ENCODE peak calls at places on chromosomes 12 and 14, in ten cellular contexts. One of them, this sample, is unnamed.

GRCh38 chr12:2691001-2691339 is 103.8 kb upstream of the FKBP4 start:
- DNase-seq in AG04449: no peak
- DNase-seq in GM12865: peak
- DNase-seq in glutamatergic neuron: peak
- DNase-seq in endothelial cell: peak
- DNase-seq in mesothelial cell of epicardium: peak
- DNase-seq in neural crest cell: peak
- DNase-seq in fibroblast of lung: peak
- DNase-seq in fibroblast of mammary gland: peak
- DNase-seq in AG09309: no peak
- DNase-seq in this sample: no peak

GRCh38 chr12:31118831-31119530 is 45.3 kb downstream of the DDX11 start:
- DNase-seq in AG04449: no peak
- DNase-seq in GM12865: peak
- DNase-seq in glutamatergic neuron: peak
- DNase-seq in endothelial cell: peak
- DNase-seq in mesothelial cell of epicardium: peak
- DNase-seq in neural crest cell: peak
- DNase-seq in fibroblast of lung: no peak
- DNase-seq in fibroblast of mammary gland: no peak
- DNase-seq in AG09309: no peak
- DNase-seq in this sample: no peak

GRCh38 chr12:59396519-59396918 is 199.3 kb upstream of the SLC16A7 start:
- DNase-seq in AG04449: no peak
- DNase-seq in GM12865: no peak
- DNase-seq in glutamatergic neuron: no peak
- DNase-seq in endothelial cell: no peak
- DNase-seq in mesothelial cell of epicardium: no peak
- DNase-seq in neural crest cell: no peak
- DNase-seq in fibroblast of lung: no peak
- DNase-seq in fibroblast of mammary gland: no peak
- DNase-seq in AG09309: no peak
- DNase-seq in this sample: no peak

GRCh38 chr12:78005094-78005492 is 174.4 kb downstream of the NAV3 start:
- DNase-seq in AG04449: no peak
- DNase-seq in GM12865: no peak
- DNase-seq in glutamatergic neuron: no peak
- DNase-seq in endothelial cell: no peak
- DNase-seq in mesothelial cell of epicardium: no peak
- DNase-seq in neural crest cell: no peak
- DNase-seq in fibroblast of lung: no peak
- DNase-seq in fibroblast of mammary gland: no peak
- DNase-seq in AG09309: no peak
- DNase-seq in this sample: no peak

GRCh38 chr14:69606258-69606657 is 5.1 kb upstream of the SUSD6 start:
- DNase-seq in AG04449: no peak
- DNase-seq in GM12865: no peak
- DNase-seq in glutamatergic neuron: peak
- DNase-seq in endothelial cell: no peak
- DNase-seq in mesothelial cell of epicardium: no peak
- DNase-seq in neural crest cell: peak
- DNase-seq in fibroblast of lung: no peak
- DNase-seq in fibroblast of mammary gland: no peak
- DNase-seq in AG09309: no peak
- DNase-seq in this sample: no peak

GRCh38 chr12:70258605-70259403 is 15.6 kb downstream of the CNOT2 start:
- DNase-seq in AG04449: no peak
- DNase-seq in GM12865: no peak
- DNase-seq in glutamatergic neuron: no peak
- DNase-seq in endothelial cell: peak
- DNase-seq in mesothelial cell of epicardium: no peak
- DNase-seq in neural crest cell: no peak
- DNase-seq in fibroblast of lung: no peak
- DNase-seq in fibroblast of mammary gland: no peak
- DNase-seq in AG09309: no peak
- DNase-seq in this sample: no peak

GRCh38 chr12:122310636-122311035 is 44.3 kb upstream of the VPS33A start:
- DNase-seq in AG04449: no peak
- DNase-seq in GM12865: no peak
- DNase-seq in glutamatergic neuron: no peak
- DNase-seq in endothelial cell: no peak
- DNase-seq in mesothelial cell of epicardium: no peak
- DNase-seq in neural crest cell: no peak
- DNase-seq in fibroblast of lung: no peak
- DNase-seq in fibroblast of mammary gland: no peak
- DNase-seq in AG09309: no peak
- DNase-seq in this sample: no peak

GRCh38 chr14:28406181-28406580 is 360.4 kb upstream of the FOXG1 start:
- DNase-seq in AG04449: no peak
- DNase-seq in GM12865: no peak
- DNase-seq in glutamatergic neuron: no peak
- DNase-seq in endothelial cell: no peak
- DNase-seq in mesothelial cell of epicardium: no peak
- DNase-seq in neural crest cell: no peak
- DNase-seq in fibroblast of lung: peak
- DNase-seq in fibroblast of mammary gland: peak
- DNase-seq in AG09309: no peak
- DNase-seq in this sample: no peak

DNA sequence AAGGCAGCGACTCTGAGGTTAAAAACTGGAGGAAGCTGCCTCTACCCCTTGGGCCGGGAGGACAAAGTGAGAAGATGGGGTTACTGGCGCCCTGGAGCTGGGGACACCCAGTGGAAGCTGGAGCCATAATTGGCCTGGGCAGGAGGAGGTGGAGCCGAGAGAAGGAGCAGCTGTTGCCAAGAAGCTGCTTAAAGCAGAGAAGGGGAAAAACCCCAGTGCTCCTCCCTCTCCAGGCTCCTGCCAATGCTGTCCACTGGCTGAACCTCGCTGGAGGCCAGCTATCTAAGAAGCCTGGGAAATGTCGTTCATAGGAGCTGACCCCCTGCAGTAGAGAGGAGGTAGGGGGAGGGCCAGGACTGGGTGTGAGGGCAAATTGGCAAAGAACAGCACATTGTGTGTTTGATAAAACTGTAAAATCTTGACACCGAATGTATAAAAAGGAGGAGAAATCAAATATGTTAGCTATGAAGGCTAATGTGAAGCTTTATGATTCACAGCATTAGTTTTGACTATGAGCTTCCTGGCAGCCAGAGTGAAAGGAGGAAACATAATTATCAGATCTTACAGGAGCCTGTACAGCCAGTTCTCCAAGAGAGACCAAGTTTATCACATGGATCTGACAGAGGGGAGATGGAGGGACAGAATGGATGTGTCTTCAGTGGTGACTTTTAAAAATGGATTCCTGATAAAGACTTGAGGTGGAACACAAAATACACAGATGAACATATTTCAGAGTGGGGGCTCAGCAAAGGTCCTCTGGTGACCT is 9.5 kb downstream of the HHIPL1 start:
- DNase-seq in AG04449: peak
- DNase-seq in GM12865: peak
- DNase-seq in glutamatergic neuron: no peak
- DNase-seq in endothelial cell: no peak
- DNase-seq in mesothelial cell of epicardium: no peak
- DNase-seq in neural crest cell: no peak
- DNase-seq in fibroblast of lung: peak
- DNase-seq in fibroblast of mammary gland: peak
- DNase-seq in AG09309: peak
- DNase-seq in this sample: no peak
- TF ChIP-seq CTCF in AG04449: no peak
- TF ChIP-seq CTCF in GM12865: no peak
- TF ChIP-seq CTCF in glutamatergic neuron: no peak
- TF ChIP-seq CTCF in endothelial cell: no peak
- TF ChIP-seq CTCF in mesothelial cell of epicardium: no peak
- TF ChIP-seq CTCF in neural crest cell: no peak
- TF ChIP-seq CTCF in fibroblast of lung: no peak
- TF ChIP-seq CTCF in fibroblast of mammary gland: no peak
- TF ChIP-seq CTCF in AG09309: no peak
- TF ChIP-seq CTCF in this sample: no peak

DNA sequence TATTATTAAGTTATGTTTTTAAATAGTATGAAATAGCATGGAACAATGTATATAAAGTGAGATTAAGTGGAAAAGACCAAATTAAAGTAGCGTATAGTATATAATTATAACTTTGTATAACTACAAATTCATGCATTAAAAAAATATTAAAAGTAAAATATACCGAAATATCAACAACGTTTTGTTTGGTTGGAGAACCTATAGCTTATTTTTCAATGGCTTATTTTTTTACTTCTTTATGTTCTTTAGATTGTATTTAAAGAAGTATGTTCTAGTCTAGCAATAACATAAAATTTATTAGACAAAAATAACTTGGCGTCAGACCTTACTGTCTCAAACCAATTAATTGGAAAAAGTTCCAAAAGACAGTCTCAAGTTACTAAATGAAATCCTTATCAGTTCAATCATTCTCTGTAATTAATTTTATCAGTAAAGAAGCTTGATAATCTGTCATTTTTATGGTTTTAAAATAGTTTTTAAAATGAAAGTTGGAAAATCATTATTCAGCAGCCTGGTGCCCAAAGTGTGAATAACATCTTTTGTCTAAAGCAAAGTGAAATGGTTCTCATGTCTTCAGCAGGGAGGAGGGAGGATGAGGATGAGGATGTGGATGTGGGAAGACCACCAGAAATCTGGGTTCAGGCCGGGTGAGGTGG is 46.7 kb downstream of the IRAK3 start:
- DNase-seq in AG04449: no peak
- DNase-seq in GM12865: no peak
- DNase-seq in glutamatergic neuron: no peak
- DNase-seq in endothelial cell: no peak
- DNase-seq in mesothelial cell of epicardium: no peak
- DNase-seq in neural crest cell: no peak
- DNase-seq in fibroblast of lung: no peak
- DNase-seq in fibroblast of mammary gland: peak
- DNase-seq in AG09309: no peak
- DNase-seq in this sample: no peak
- TF ChIP-seq CTCF in AG04449: no peak
- TF ChIP-seq CTCF in GM12865: no peak
- TF ChIP-seq CTCF in glutamatergic neuron: peak
- TF ChIP-seq CTCF in endothelial cell: peak
- TF ChIP-seq CTCF in mesothelial cell of epicardium: no peak
- TF ChIP-seq CTCF in neural crest cell: peak
- TF ChIP-seq CTCF in fibroblast of lung: peak
- TF ChIP-seq CTCF in fibroblast of mammary gland: peak
- TF ChIP-seq CTCF in AG09309: peak
- TF ChIP-seq CTCF in this sample: no peak

GRCh38 chr12:24599737-24600136 is 349.2 kb downstream of the BCAT1 start:
- DNase-seq in AG04449: no peak
- DNase-seq in GM12865: no peak
- DNase-seq in glutamatergic neuron: no peak
- DNase-seq in endothelial cell: no peak
- DNase-seq in mesothelial cell of epicardium: no peak
- DNase-seq in neural crest cell: no peak
- DNase-seq in fibroblast of lung: no peak
- DNase-seq in fibroblast of mammary gland: no peak
- DNase-seq in AG09309: no peak
- DNase-seq in this sample: no peak

GRCh38 chr12:24592048-24592447 is 356.9 kb downstream of the BCAT1 start:
- DNase-seq in AG04449: no peak
- DNase-seq in GM12865: no peak
- DNase-seq in glutamatergic neuron: no peak
- DNase-seq in endothelial cell: no peak
- DNase-seq in mesothelial cell of epicardium: no peak
- DNase-seq in neural crest cell: no peak
- DNase-seq in fibroblast of lung: no peak
- DNase-seq in fibroblast of mammary gland: no peak
- DNase-seq in AG09309: no peak
- DNase-seq in this sample: no peak

GRCh38 chr12:24596768-24597388 is 352.0 kb downstream of the BCAT1 start:
- DNase-seq in AG04449: no peak
- DNase-seq in GM12865: peak
- DNase-seq in glutamatergic neuron: no peak
- DNase-seq in endothelial cell: no peak
- DNase-seq in mesothelial cell of epicardium: no peak
- DNase-seq in neural crest cell: no peak
- DNase-seq in fibroblast of lung: peak
- DNase-seq in fibroblast of mammary gland: peak
- DNase-seq in AG09309: no peak
- DNase-seq in this sample: no peak

GRCh38 chr12:24591079-24591626 is 357.7 kb downstream of the BCAT1 start:
- DNase-seq in AG04449: no peak
- DNase-seq in GM12865: no peak
- DNase-seq in glutamatergic neuron: no peak
- DNase-seq in endothelial cell: no peak
- DNase-seq in mesothelial cell of epicardium: no peak
- DNase-seq in neural crest cell: no peak
- DNase-seq in fibroblast of lung: no peak
- DNase-seq in fibroblast of mammary gland: no peak
- DNase-seq in AG09309: no peak
- DNase-seq in this sample: no peak

GRCh38 chr12:24595652-24596235 is 353.2 kb downstream of the BCAT1 start:
- DNase-seq in AG04449: no peak
- DNase-seq in GM12865: no peak
- DNase-seq in glutamatergic neuron: peak
- DNase-seq in endothelial cell: peak
- DNase-seq in mesothelial cell of epicardium: no peak
- DNase-seq in neural crest cell: no peak
- DNase-seq in fibroblast of lung: peak
- DNase-seq in fibroblast of mammary gland: peak
- DNase-seq in AG09309: no peak
- DNase-seq in this sample: no peak
- TF ChIP-seq CTCF in AG04449: peak
- TF ChIP-seq CTCF in GM12865: peak
- TF ChIP-seq CTCF in glutamatergic neuron: peak
- TF ChIP-seq CTCF in endothelial cell: peak
- TF ChIP-seq CTCF in mesothelial cell of epicardium: peak
- TF ChIP-seq CTCF in neural crest cell: peak
- TF ChIP-seq CTCF in fibroblast of lung: peak
- TF ChIP-seq CTCF in fibroblast of mammary gland: peak
- TF ChIP-seq CTCF in AG09309: peak
- TF ChIP-seq CTCF in this sample: no peak

GRCh38 chr12:15280930-15281329 is 41.4 kb upstream of the PTPRO start:
- DNase-seq in AG04449: no peak
- DNase-seq in GM12865: no peak
- DNase-seq in glutamatergic neuron: no peak
- DNase-seq in endothelial cell: no peak
- DNase-seq in mesothelial cell of epicardium: no peak
- DNase-seq in neural crest cell: no peak
- DNase-seq in fibroblast of lung: no peak
- DNase-seq in fibroblast of mammary gland: no peak
- DNase-seq in AG09309: no peak
- DNase-seq in this sample: no peak

GRCh38 chr12:15274561-15274967 is 47.7 kb upstream of the PTPRO start:
- DNase-seq in AG04449: no peak
- DNase-seq in GM12865: peak
- DNase-seq in glutamatergic neuron: no peak
- DNase-seq in endothelial cell: no peak
- DNase-seq in mesothelial cell of epicardium: no peak
- DNase-seq in neural crest cell: no peak
- DNase-seq in fibroblast of lung: no peak
- DNase-seq in fibroblast of mammary gland: peak
- DNase-seq in AG09309: no peak
- DNase-seq in this sample: no peak

GRCh38 chr12:15276088-15276698 is 46.1 kb upstream of the PTPRO start:
- DNase-seq in AG04449: no peak
- DNase-seq in GM12865: peak
- DNase-seq in glutamatergic neuron: no peak
- DNase-seq in endothelial cell: peak
- DNase-seq in mesothelial cell of epicardium: no peak
- DNase-seq in neural crest cell: peak
- DNase-seq in fibroblast of lung: peak
- DNase-seq in fibroblast of mammary gland: peak
- DNase-seq in AG09309: no peak
- DNase-seq in this sample: no peak

GRCh38 chr12:15273896-15274295 is 48.4 kb upstream of the PTPRO start:
- DNase-seq in AG04449: no peak
- DNase-seq in GM12865: peak
- DNase-seq in glutamatergic neuron: no peak
- DNase-seq in endothelial cell: no peak
- DNase-seq in mesothelial cell of epicardium: no peak
- DNase-seq in neural crest cell: no peak
- DNase-seq in fibroblast of lung: no peak
- DNase-seq in fibroblast of mammary gland: no peak
- DNase-seq in AG09309: no peak
- DNase-seq in this sample: no peak

GRCh38 chr12:15278816-15279658 is 43.3 kb upstream of the PTPRO start:
- DNase-seq in AG04449: no peak
- DNase-seq in GM12865: peak
- DNase-seq in glutamatergic neuron: no peak
- DNase-seq in endothelial cell: no peak
- DNase-seq in mesothelial cell of epicardium: no peak
- DNase-seq in neural crest cell: no peak
- DNase-seq in fibroblast of lung: peak
- DNase-seq in fibroblast of mammary gland: peak
- DNase-seq in AG09309: peak
- DNase-seq in this sample: no peak
- TF ChIP-seq CTCF in AG04449: no peak
- TF ChIP-seq CTCF in GM12865: no peak
- TF ChIP-seq CTCF in glutamatergic neuron: no peak
- TF ChIP-seq CTCF in endothelial cell: no peak
- TF ChIP-seq CTCF in mesothelial cell of epicardium: no peak
- TF ChIP-seq CTCF in neural crest cell: no peak
- TF ChIP-seq CTCF in fibroblast of lung: peak
- TF ChIP-seq CTCF in fibroblast of mammary gland: no peak
- TF ChIP-seq CTCF in AG09309: peak
- TF ChIP-seq CTCF in this sample: no peak

This sample was measured in omental fat pad.